ENCODE peak calls at places on chromosomes 16 and 17, in ten cellular contexts. W is heart right ventricle; B is CD8-positive, alpha-beta T cell; Y is GM23248; A is adrenal gland; C is neuronal stem cell; X is IMR-90; S is uterus; O is PC-3; U is pancreas. H is an unnamed sample.

GRCh38 chr16:2835638-2836493 is 5.8 kb downstream of the ZG16B start:
- DNase-seq in W (no peak), B (no peak), Y (peak; percentile 93), A (no peak), C (no peak), X (peak; percentile 98), S (no peak), O (peak; percentile 93), U (peak; percentile 66), H (peak; percentile 57)

GRCh38 chr17:50311112-50311460 is 34.8 kb upstream of the XYLT2 start:
- DNase-seq in W (no peak), B (no peak), Y (no peak), A (no peak), C (no peak), X (no peak), S (no peak), O (no peak), U (no peak), H (no peak)

GRCh38 chr16:27174798-27175197 is 28.5 kb upstream of the KDM8 start:
- DNase-seq in W (no peak), B (no peak), Y (peak; percentile 77), A (no peak), C (no peak), X (peak; percentile 53), S (no peak), O (peak; percentile 75), U (no peak), H (no peak)

GRCh38 chr17:2351269-2351668 is 14.0 kb downstream of the SGSM2 start:
- DNase-seq in W (no peak), B (no peak), Y (no peak), A (no peak), C (no peak), X (no peak), S (no peak), O (no peak), U (no peak), H (no peak)

GRCh38 chr16:11118479-11118878 is 137.5 kb downstream of the SOCS1 start:
- DNase-seq in W (no peak), B (no peak), Y (peak; percentile 29), A (no peak), C (no peak), X (peak; percentile 58), S (no peak), O (no peak), U (no peak), H (no peak)

GRCh38 chr17:74126179-74126900 is 77.1 kb upstream of the RPL38 start:
- DNase-seq in W (no peak), B (no peak), Y (no peak), A (no peak), C (no peak), X (no peak), S (no peak), O (no peak), U (no peak), H (no peak)

GRCh38 chr17:32007463-32008298 is 498 bp downstream of the LRRC37B start:
- DNase-seq in W (no peak), B (peak; percentile 15), Y (peak; percentile 61), A (peak; percentile 43), C (peak; percentile 39), X (peak; percentile 19), S (peak; percentile 27), O (peak; percentile 24), U (no peak), H (peak; percentile 56)

GRCh38 chr16:49283376-49284049 is 1.9 kb upstream of the CBLN1 start:
- DNase-seq in W (no peak), B (no peak), Y (no peak), A (no peak), C (no peak), X (no peak), S (no peak), O (no peak), U (no peak), H (peak; percentile 59)

GRCh38 chr17:8499171-8499570 is 63.5 kb downstream of the NDEL1 start:
- DNase-seq in W (no peak), B (no peak), Y (no peak), A (no peak), C (no peak), X (no peak), S (no peak), O (no peak), U (no peak), H (no peak)

GRCh38 chr17:1961187-1961586 is 63.9 kb downstream of the RTN4RL1 start:
- DNase-seq in W (no peak), B (no peak), Y (no peak), A (no peak), C (peak; percentile 63), X (no peak), S (no peak), O (no peak), U (no peak), H (no peak)

DNA sequence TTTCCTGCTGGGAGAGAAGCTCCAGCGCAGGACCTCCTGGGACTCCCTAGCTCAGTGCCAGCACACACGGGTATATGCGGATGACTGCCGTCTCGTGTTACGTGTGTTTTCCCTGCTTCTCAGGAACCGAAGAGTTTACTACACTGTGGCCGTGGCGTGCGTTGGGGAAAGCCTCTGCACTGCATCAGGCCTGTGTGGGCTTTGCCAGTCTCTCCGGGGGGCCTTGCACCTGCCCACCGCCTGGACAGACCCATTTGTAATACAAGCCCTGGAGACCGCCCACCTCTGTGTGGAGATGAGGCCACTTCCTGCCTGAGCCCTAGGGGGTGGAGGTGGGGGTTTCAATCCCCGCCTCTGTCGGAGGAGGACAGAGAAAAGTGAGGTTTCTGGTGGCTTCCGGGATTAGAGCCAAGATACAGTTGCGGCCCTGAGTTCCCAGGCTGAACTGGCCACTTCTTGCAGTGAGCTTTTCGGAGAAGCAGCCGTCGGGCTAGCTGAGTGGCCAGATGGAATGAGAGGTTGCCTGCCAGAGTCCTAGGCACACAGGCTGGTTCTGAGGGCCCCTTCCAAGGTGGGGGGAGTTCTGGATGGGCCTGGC is 43.4 kb upstream of the GSE1 start:
- DNase-seq in W (no peak), B (no peak), Y (peak; percentile 47), A (peak; percentile 54), C (no peak), X (peak; percentile 78), S (no peak), O (peak; percentile 29), U (no peak), H (peak; percentile 64)
- H3K4me1 ChIP-seq in W (peaks cover 16% of the 10 kb centered on the region), B (peaks cover 56% of the 10 kb centered on the region), Y (peaks cover 15% of the 10 kb centered on the region), A (peaks cover 47% of the 10 kb centered on the region), C (peaks cover 36% of the 10 kb centered on the region), X (peaks cover 16% of the 10 kb centered on the region), S (peaks cover 9% of the 10 kb centered on the region), O (peaks cover 23% of the 10 kb centered on the region), U (peaks cover 28% of the 10 kb centered on the region), H (peaks cover 53% of the 10 kb centered on the region)

DNA sequence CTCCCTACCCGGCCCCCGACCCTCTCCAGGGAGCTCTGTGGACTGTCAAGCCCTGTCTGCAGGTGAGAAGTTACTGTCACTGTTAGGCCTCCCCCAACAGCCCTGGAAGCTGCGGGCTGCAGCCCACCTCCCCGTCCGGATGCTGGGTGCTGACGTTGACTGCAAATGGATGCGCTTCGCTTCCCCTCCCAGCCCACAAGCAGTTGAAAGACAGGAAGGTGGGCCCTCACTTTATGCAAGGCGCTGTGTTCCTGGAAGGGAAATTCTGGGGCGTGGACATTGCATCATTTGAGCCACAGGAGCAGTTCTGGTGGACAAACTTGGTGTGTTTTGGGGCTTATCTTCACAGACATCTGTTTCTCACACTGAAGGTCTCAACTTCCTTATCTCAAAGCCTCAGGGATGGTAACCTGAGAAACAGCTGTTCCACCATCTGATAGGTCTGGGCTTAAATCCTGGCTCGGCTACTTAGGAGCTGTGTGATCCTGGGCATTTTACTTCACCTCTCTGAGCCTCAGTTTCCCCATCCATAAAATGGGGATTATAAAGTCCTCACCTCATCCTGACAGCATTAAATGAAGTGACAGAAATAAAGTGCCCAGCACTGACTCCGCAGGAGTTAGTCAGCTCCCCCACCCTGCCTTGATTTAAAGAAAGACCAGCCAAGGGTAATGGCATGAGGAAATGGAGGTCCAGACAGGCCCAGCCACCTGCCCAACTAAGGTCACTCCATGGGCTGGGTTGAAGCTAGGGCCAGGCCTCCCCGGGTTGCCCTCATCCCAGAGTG is 4.6 kb upstream of the DRC7 start:
- DNase-seq in W (no peak), B (peak; percentile 28), Y (no peak), A (no peak), C (no peak), X (no peak), S (no peak), O (no peak), U (no peak), H (no peak)
- H3K4me3 ChIP-seq in W (no peak overlapping the region), B (peak overlapping the region; percentile 21), Y (no peak overlapping the region), A (no peak overlapping the region), C (no peak overlapping the region), X (no peak overlapping the region), S (no peak overlapping the region), O (no peak overlapping the region), U (no peak overlapping the region), H (no peak overlapping the region)

DNA sequence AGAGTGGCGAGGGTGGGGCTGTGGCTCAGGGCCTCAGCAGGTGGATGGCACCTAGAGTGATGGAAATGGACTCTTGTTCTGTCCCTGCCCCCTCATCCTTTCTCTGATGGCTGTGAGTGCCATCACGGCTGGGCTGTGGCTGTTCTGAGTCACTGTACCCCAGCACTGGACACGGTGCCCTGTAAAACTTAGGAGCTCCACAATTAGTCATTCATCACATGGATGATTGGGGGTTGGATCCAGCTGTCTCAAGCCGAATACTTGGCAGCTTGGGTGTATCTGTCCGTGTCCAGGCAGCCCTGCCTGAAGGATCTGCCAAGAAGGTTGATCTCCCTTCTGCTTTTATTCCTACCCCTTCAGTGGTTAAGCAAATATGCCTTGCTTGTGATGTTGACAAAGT is 295.5 kb upstream of the EEF2KMT start:
- DNase-seq in W (no peak), B (no peak), Y (no peak), A (no peak), C (no peak), X (no peak), S (no peak), O (no peak), U (no peak), H (no peak)
- H3K4me1 ChIP-seq in W (no peaks in the 10 kb centered on the region), B (no peaks in the 10 kb centered on the region), Y (no peaks in the 10 kb centered on the region), A (no peaks in the 10 kb centered on the region), C (peaks cover 4% of the 10 kb centered on the region), X (no peaks in the 10 kb centered on the region), S (no peaks in the 10 kb centered on the region), O (no peaks in the 10 kb centered on the region), U (no peaks in the 10 kb centered on the region), H (no peaks in the 10 kb centered on the region)

GRCh38 chr17:7216242-7217112 is 3.2 kb downstream of the DLG4 start:
- DNase-seq in W (no peak), B (no peak), Y (peak; percentile 28), A (no peak), C (no peak), X (no peak), S (no peak), O (no peak), U (peak; percentile 36), H (no peak)
- H3K4me3 ChIP-seq in W (peak overlapping the region; percentile 52), B (peak overlapping the region; percentile 2), Y (peak overlapping the region; percentile 87), A (peak overlapping the region; percentile 25), C (peak overlapping the region; percentile 44), X (peak overlapping the region; percentile 55), S (peak overlapping the region; percentile 59), O (peak overlapping the region; percentile 65), U (peak overlapping the region; percentile 32), H (peak overlapping the region; percentile 36)

H was measured in left lung.